ENCODE peak calls at places on chromosomes 11 and 22, in seven cellular contexts. L is stimulated activated CD4-positive, alpha-beta T cell treated with anti-CD3 and anti-CD28 coated beads, Interleukin-4, amount 100 ng/mL, for 48 hours; U is fibroblast of pulmonary artery; D is frontal cortex; I is retinal pigment epithelial cell; T is GM03348; X is HEK293T. F is an unnamed sample.

GRCh38 chr11:111720801-111721494 is 45.2 kb downstream of the PPP2R1B start:
- DNase-seq in L (no peak), U (no peak), D (no peak), I (no peak), T (no peak), X (no peak), F (no peak)

GRCh38 chr22:49497266-49497665 is 330.4 kb downstream of the BRD1 start:
- DNase-seq in L (no peak), U (no peak), D (no peak), I (no peak), T (no peak), X (no peak), F (no peak)

GRCh38 chr11:19966927-19967326 is 193.3 kb downstream of the DBX1 start:
- DNase-seq in L (no peak), U (no peak), D (no peak), I (no peak), T (no peak), X (no peak), F (no peak)

GRCh38 chr22:37430941-37431340 is 3.7 kb upstream of the ELFN2 start:
- DNase-seq in L (no peak), U (no peak), D (no peak), I (no peak), T (no peak), X (no peak), F (no peak)

GRCh38 chr11:69868003-69868865 is 49.0 kb upstream of the FGF3 start:
- DNase-seq in L (no peak), U (no peak), D (no peak), I (no peak), T (no peak), X (no peak), F (no peak)

GRCh38 chr11:33899383-33900037 is 7.6 kb upstream of the LMO2 start:
- DNase-seq in L (no peak), U (peak; percentile 91), D (peak; percentile 19), I (no peak), T (peak; percentile 88), X (no peak), F (peak; percentile 54)

GRCh38 chr11:22432331-22433065 is 94.3 kb downstream of the SLC17A6 start:
- DNase-seq in L (peak; percentile 0), U (peak; percentile 88), D (no peak), I (no peak), T (peak; percentile 9), X (no peak), F (peak; percentile 13)

GRCh38 chr11:94632356-94632755 is 65.2 kb downstream of the PIWIL4 start:
- DNase-seq in L (no peak), U (no peak), D (no peak), I (no peak), T (no peak), X (no peak), F (no peak)

GRCh38 chr11:114098927-114099326 is 39.4 kb downstream of the ZBTB16 start:
- DNase-seq in L (no peak), U (no peak), D (no peak), I (no peak), T (no peak), X (peak; percentile 21), F (no peak)

GRCh38 chr11:121571466-121571865 is 118.7 kb upstream of the SORL1-AS1 start:
- DNase-seq in L (no peak), U (no peak), D (no peak), I (no peak), T (no peak), X (no peak), F (no peak)

GRCh38 chr11:130947481-130947880 is 31.2 kb upstream of the SNX19 start:
- DNase-seq in L (no peak), U (no peak), D (no peak), I (no peak), T (no peak), X (no peak), F (no peak)

GRCh38 chr22:17347724-17348123 is 21.5 kb upstream of the CECR2 start:
- DNase-seq in L (no peak), U (no peak), D (no peak), I (no peak), T (no peak), X (no peak), F (no peak)

GRCh38 chr11:40885257-40885947 is 574.0 kb downstream of the LRRC4C start:
- DNase-seq in L (no peak), U (no peak), D (no peak), I (no peak), T (no peak), X (no peak), F (no peak)

F was measured in D341Med.